ENCODE peak calls at places on chromosomes 16 and 17, in six cellular contexts. One of them, this sample, is unnamed.

GRCh38 chr16:55443434-55443833 is 35.6 kb upstream of the MMP2 start:
- DNase-seq in activated T-cell treated with anti-CD3 and anti-CD28 coated beads, Interleukin-2, amount 50 U/mL, for 1 hour: no peak
- DNase-seq in BJ: no peak
- DNase-seq in cardiac fibroblast: no peak
- DNase-seq in GM04504: no peak
- DNase-seq in Daoy: no peak
- DNase-seq in this sample: no peak

GRCh38 chr16:67197704-67198103 is 1.2 kb upstream of the ELMO3 start:
- DNase-seq in activated T-cell treated with anti-CD3 and anti-CD28 coated beads, Interleukin-2, amount 50 U/mL, for 1 hour: no peak
- DNase-seq in BJ: no peak
- DNase-seq in cardiac fibroblast: no peak
- DNase-seq in GM04504: no peak
- DNase-seq in Daoy: no peak
- DNase-seq in this sample: no peak

GRCh38 chr16:28140788-28141618 is 70.8 kb downstream of the XPO6 start:
- DNase-seq in activated T-cell treated with anti-CD3 and anti-CD28 coated beads, Interleukin-2, amount 50 U/mL, for 1 hour: peak
- DNase-seq in BJ: no peak
- DNase-seq in cardiac fibroblast: no peak
- DNase-seq in GM04504: no peak
- DNase-seq in Daoy: no peak
- DNase-seq in this sample: no peak

GRCh38 chr17:77407321-77408277 is 266.8 kb downstream of the SEC14L1 start:
- DNase-seq in activated T-cell treated with anti-CD3 and anti-CD28 coated beads, Interleukin-2, amount 50 U/mL, for 1 hour: no peak
- DNase-seq in BJ: no peak
- DNase-seq in cardiac fibroblast: no peak
- DNase-seq in GM04504: no peak
- DNase-seq in Daoy: no peak
- DNase-seq in this sample: no peak

GRCh38 chr17:63740464-63741181 is 976 bp downstream of the STRADA start:
- DNase-seq in activated T-cell treated with anti-CD3 and anti-CD28 coated beads, Interleukin-2, amount 50 U/mL, for 1 hour: no peak
- DNase-seq in BJ: no peak
- DNase-seq in cardiac fibroblast: peak
- DNase-seq in GM04504: no peak
- DNase-seq in Daoy: peak
- DNase-seq in this sample: no peak

GRCh38 chr17:6435968-6436367 is 1.0 kb upstream of the AIPL1 start:
- DNase-seq in activated T-cell treated with anti-CD3 and anti-CD28 coated beads, Interleukin-2, amount 50 U/mL, for 1 hour: peak
- DNase-seq in BJ: no peak
- DNase-seq in cardiac fibroblast: peak
- DNase-seq in GM04504: peak
- DNase-seq in Daoy: peak
- DNase-seq in this sample: peak

GRCh38 chr17:74981979-74982662 is 5.3 kb upstream of the CDR2L start:
- DNase-seq in activated T-cell treated with anti-CD3 and anti-CD28 coated beads, Interleukin-2, amount 50 U/mL, for 1 hour: peak
- DNase-seq in BJ: no peak
- DNase-seq in cardiac fibroblast: peak
- DNase-seq in GM04504: no peak
- DNase-seq in Daoy: peak
- DNase-seq in this sample: no peak

GRCh38 chr17:4588391-4588790 is 4.1 kb downstream of the SMTNL2 start:
- DNase-seq in activated T-cell treated with anti-CD3 and anti-CD28 coated beads, Interleukin-2, amount 50 U/mL, for 1 hour: no peak
- DNase-seq in BJ: no peak
- DNase-seq in cardiac fibroblast: no peak
- DNase-seq in GM04504: no peak
- DNase-seq in Daoy: no peak
- DNase-seq in this sample: no peak

This sample was measured in astrocyte of the cerebellum.